ENCODE peak calls at places on chromosome 13, in six cellular contexts. R, U, F, Q, N and H are unnamed samples.

GRCh38 chr13:72567566-72567965 is 159.9 kb downstream of the MZT1 start:
- DNase-seq in R (no peak), U (no peak), F (no peak), Q (no peak), N (no peak), H (no peak)

GRCh38 chr13:105665284-105665683 is 870.2 kb downstream of the EFNB2 start:
- DNase-seq in R (no peak), U (no peak), F (no peak), Q (no peak), N (peak; percentile 74), H (peak; percentile 35)

GRCh38 chr13:40786568-40786996 is 2.8 kb upstream of the SLC25A15 start:
- DNase-seq in R (peak; percentile 39), U (no peak), F (no peak), Q (no peak), N (peak; percentile 40), H (no peak)

GRCh38 chr13:42553098-42554046 is 20.6 kb upstream of the TNFSF11 start:
- DNase-seq in R (peak; percentile 48), U (no peak), F (no peak), Q (no peak), N (peak; percentile 62), H (peak; percentile 55)

GRCh38 chr13:94480672-94481145 is 1.2 kb upstream of the DCT start:
- DNase-seq in R (peak; percentile 86), U (no peak), F (no peak), Q (no peak), N (peak; percentile 29), H (peak; percentile 51)

GRCh38 chr13:83881917-83882625 is at the start of gene SLITRK1:
- DNase-seq in R (peak; percentile 69), U (no peak), F (peak; percentile 18), Q (peak; percentile 81), N (peak; percentile 7), H (peak; percentile 53)

GRCh38 chr13:83895994-83896580 is 13.8 kb upstream of the SLITRK1 start:
- DNase-seq in R (no peak), U (no peak), F (no peak), Q (no peak), N (peak; percentile 99), H (peak; percentile 67)

GRCh38 chr13:113669871-113670341 is 2.9 kb downstream of the GRK1 start:
- DNase-seq in R (no peak), U (no peak), F (no peak), Q (peak; percentile 85), N (no peak), H (no peak)

GRCh38 chr13:51675877-51676276 is 91.6 kb downstream of the WDFY2 start:
- DNase-seq in R (no peak), U (no peak), F (no peak), Q (no peak), N (no peak), H (no peak)

GRCh38 chr13:76980075-76980718 is 11.7 kb upstream of the CLN5 start:
- DNase-seq in R (peak; percentile 64), U (peak; percentile 16), F (peak; percentile 93), Q (no peak), N (peak; percentile 61), H (peak; percentile 70)

GRCh38 chr13:57375876-57376275 is 208.9 kb downstream of the PRR20E start:
- DNase-seq in R (no peak), U (no peak), F (no peak), Q (no peak), N (no peak), H (no peak)

GRCh38 chr13:113539822-113540221 is 44.7 kb upstream of the TFDP1 start:
- DNase-seq in R (peak; percentile 34), U (no peak), F (no peak), Q (peak; percentile 18), N (no peak), H (no peak)

GRCh38 chr13:108214511-108215383 is 589 bp downstream of the LIG4 start:
- DNase-seq in R (no peak), U (peak; percentile 12), F (no peak), Q (peak; percentile 68), N (no peak), H (peak; percentile 20)

GRCh38 chr13:97182065-97182890 is 39.9 kb upstream of the MBNL2 start:
- DNase-seq in R (no peak), U (no peak), F (no peak), Q (no peak), N (no peak), H (no peak)

GRCh38 chr13:72208112-72208645 is 341.2 kb upstream of the DACH1 start:
- DNase-seq in R (no peak), U (no peak), F (no peak), Q (no peak), N (peak; percentile 6), H (no peak)

GRCh38 chr13:106683918-106684317 is 116.0 kb upstream of the ARGLU1 start:
- DNase-seq in R (no peak), U (no peak), F (no peak), Q (no peak), N (no peak), H (no peak)

GRCh38 chr13:31442605-31443004 is 242.8 kb downstream of the B3GLCT start:
- DNase-seq in R (no peak), U (no peak), F (no peak), Q (no peak), N (no peak), H (no peak)

GRCh38 chr13:110421696-110422395 is 114.8 kb downstream of the COL4A2 start:
- DNase-seq in R (peak; percentile 87), U (no peak), F (no peak), Q (no peak), N (peak; percentile 75), H (no peak)

GRCh38 chr13:98349731-98350305 is 172.7 kb upstream of the RNF113B start:
- DNase-seq in R (no peak), U (no peak), F (peak; percentile 25), Q (no peak), N (no peak), H (no peak)

GRCh38 chr13:109667754-109668360 is 118.5 kb downstream of the IRS2 start:
- DNase-seq in R (peak; percentile 10), U (no peak), F (no peak), Q (no peak), N (no peak), H (no peak)

GRCh38 chr13:66264976-66265375 is 965.2 kb downstream of the PCDH9 start:
- DNase-seq in R (no peak), U (no peak), F (no peak), Q (no peak), N (no peak), H (no peak)

GRCh38 chr13:110915874-110916670 is 1.2 kb upstream of the ANKRD10 start:
- DNase-seq in R (peak; percentile 80), U (no peak), F (no peak), Q (no peak), N (no peak), H (peak; percentile 7)

GRCh38 chr13:27375686-27376326 is 48.6 kb upstream of the GTF3A start:
- DNase-seq in R (peak; percentile 82), U (no peak), F (peak; percentile 60), Q (no peak), N (peak; percentile 59), H (peak; percentile 68)

GRCh38 chr13:81133066-81133465 is 792.1 kb upstream of the SPRY2 start:
- DNase-seq in R (peak; percentile 37), U (no peak), F (no peak), Q (no peak), N (peak; percentile 79), H (peak; percentile 11)

GRCh38 chr13:99018418-99019180 is 40.7 kb upstream of the DOCK9 start:
- DNase-seq in R (peak; percentile 48), U (no peak), F (no peak), Q (no peak), N (peak; percentile 65), H (no peak)

GRCh38 chr13:90084684-90085290 is 1262.7 kb upstream of the MIR17HG start:
- DNase-seq in R (peak; percentile 3), U (no peak), F (no peak), Q (no peak), N (no peak), H (no peak)